ENCODE peak calls at places on chromosomes 16 and 17, in five cellular contexts. C is lower leg skin; V is psoas muscle; M is stimulated activated CD4-positive, alpha-beta T cell treated with anti-CD3 and anti-CD28 coated beads, TNF-alpha, amount 100 ng/mL, for 48 hours; G is fibroblast of pulmonary artery. B is an unnamed sample.

GRCh38 chr16:59854846-59855439 is 1120.8 kb upstream of the GOT2 start:
- DNase-seq in V (no peak), M (no peak), G (no peak), C (no peak), B (no peak)

GRCh38 chr16:30375830-30376229 is 1.2 kb downstream of the MYL11 start:
- DNase-seq in G (no peak), M (no peak), C (no peak), V (no peak), B (no peak)

GRCh38 chr16:82924075-82924854 is 297.5 kb downstream of the CDH13 start:
- DNase-seq in C (no peak), M (no peak), V (no peak), G (no peak), B (no peak)

GRCh38 chr16:56964243-56965148 is 2.7 kb downstream of the CETP start:
- DNase-seq in M (peak; percentile 86), G (peak; percentile 85), V (peak; percentile 87), C (peak; percentile 84), B (peak; percentile 67)

GRCh38 chr17:53919356-53919755 is 96.6 kb downstream of the KIF2B start:
- DNase-seq in G (no peak), M (no peak), C (no peak), V (no peak), B (no peak)

GRCh38 chr17:55607736-55608341 is 96.6 kb upstream of the SMIM36 start:
- DNase-seq in V (peak; percentile 31), C (peak; percentile 24), G (peak; percentile 77), M (no peak), B (peak; percentile 75)

GRCh38 chr17:45705123-45706009 is 78.8 kb upstream of the CRHR1 start:
- DNase-seq in C (no peak), M (no peak), G (peak; percentile 10), V (no peak), B (no peak)

GRCh38 chr17:76927577-76927976 is 59.4 kb downstream of the MGAT5B start:
- DNase-seq in M (no peak), G (no peak), V (no peak), C (no peak), B (no peak)

GRCh38 chr17:9022553-9023388 is 1.5 kb downstream of the NTN1 start:
- DNase-seq in M (no peak), V (peak; percentile 24), C (no peak), G (peak; percentile 11), B (no peak)

GRCh38 chr17:40952675-40953074 is 14.1 kb downstream of the KRT39 start:
- DNase-seq in M (no peak), C (no peak), V (no peak), G (peak; percentile 44), B (no peak)

GRCh38 chr17:35804658-35805192 is 4.6 kb upstream of the TAF15 start:
- DNase-seq in C (peak; percentile 55), G (peak; percentile 96), V (no peak), M (no peak), B (no peak)

GRCh38 chr16:68009157-68009735 is 6.5 kb downstream of the DPEP2NB start:
- DNase-seq in C (no peak), M (no peak), G (no peak), V (no peak), B (no peak)

B was measured in uterus.